ENCODE peak calls at places on chromosomes 1 and 21, in ten cellular contexts. M, Q, S, P, J, L, N, D, G and B are unnamed samples.
A peak's percentile ranks its signal among the peaks of the same experiment; 100 is the strongest.

GRCh38 chr1:28508435-28508754 is 2.6 kb downstream of the RCC1 start:
- DNase-seq in P (no peak), S (no peak), D (peak; percentile 54), M (no peak), L (no peak), G (no peak), J (no peak), Q (no peak), N (no peak), B (no peak)

GRCh38 chr1:184753608-184754478 is 815 bp downstream of the EDEM3 start:
- DNase-seq in Q (peak; percentile 31), D (peak; percentile 59), L (peak; percentile 64), P (no peak), N (peak; percentile 83), M (no peak), G (peak; percentile 78), J (peak; percentile 53), S (no peak), B (peak; percentile 47)

GRCh38 chr1:169462385-169462784 is 23.4 kb downstream of the SLC19A2 start:
- DNase-seq in D (no peak), L (no peak), J (no peak), S (no peak), G (no peak), P (no peak), M (no peak), Q (no peak), N (no peak), B (no peak)

GRCh38 chr21:38894899-38895298 is 89.2 kb downstream of the ETS2 start:
- DNase-seq in Q (no peak), J (no peak), D (no peak), M (no peak), G (no peak), L (no peak), S (no peak), N (no peak), P (no peak), B (no peak)

GRCh38 chr1:236890152-236891056 is 95.3 kb downstream of the MTR start:
- DNase-seq in Q (no peak), S (no peak), M (no peak), P (no peak), D (no peak), L (no peak), N (no peak), J (no peak), G (peak; percentile 95), B (no peak)

GRCh38 chr21:46217511-46218196 is 10.9 kb downstream of the LSS start:
- DNase-seq in S (no peak), P (no peak), M (no peak), D (no peak), L (no peak), J (no peak), N (peak; percentile 60), G (peak; percentile 37), Q (no peak), B (no peak)

GRCh38 chr1:156052862-156053769 is 482 bp downstream of the UBQLN4 start:
- DNase-seq in Q (peak; percentile 56), S (peak; percentile 72), G (peak; percentile 79), D (peak; percentile 80), P (peak; percentile 45), L (peak; percentile 61), J (peak; percentile 78), M (peak; percentile 74), N (peak; percentile 88), B (peak; percentile 91)

GRCh38 chr1:110293601-110294104 is 45.5 kb upstream of the RBM15 start:
- DNase-seq in M (no peak), J (no peak), D (no peak), P (no peak), N (no peak), S (no peak), Q (no peak), L (no peak), G (no peak), B (no peak)

GRCh38 chr1:119179051-119179450 is 38.6 kb upstream of the WARS2 start:
- DNase-seq in L (no peak), J (no peak), G (no peak), S (no peak), P (no peak), Q (no peak), D (no peak), M (no peak), N (no peak), B (no peak)

GRCh38 chr1:221979461-221980032 is 237.7 kb upstream of the DUSP10 start:
- DNase-seq in L (no peak), G (no peak), Q (no peak), J (no peak), N (no peak), S (no peak), P (no peak), D (no peak), M (no peak), B (no peak)

GRCh38 chr1:190022709-190023108 is 455.0 kb downstream of the BRINP3 start:
- DNase-seq in Q (peak; percentile 27), M (no peak), L (no peak), J (no peak), N (no peak), S (no peak), D (no peak), G (no peak), P (peak; percentile 8), B (no peak)

GRCh38 chr1:226370144-226370923 is 37.6 kb downstream of the PARP1 start:
- DNase-seq in G (peak; percentile 19), M (no peak), J (no peak), L (no peak), Q (no peak), P (no peak), D (no peak), N (no peak), S (no peak), B (no peak)

GRCh38 chr1:238982736-238983135 is 403.6 kb upstream of the CHRM3 start:
- DNase-seq in P (no peak), L (no peak), S (no peak), M (no peak), Q (no peak), G (peak; percentile 81), N (no peak), D (no peak), J (no peak), B (no peak)

GRCh38 chr21:29187939-29188338 is 57.5 kb downstream of the MAP3K7CL start:
- DNase-seq in J (no peak), D (no peak), G (no peak), N (peak; percentile 87), S (no peak), P (no peak), Q (peak; percentile 85), M (no peak), L (no peak), B (no peak)

GRCh38 chr1:167524651-167525050 is 6.3 kb upstream of the CD247 start:
- DNase-seq in D (no peak), G (no peak), P (no peak), N (no peak), L (no peak), M (no peak), Q (no peak), J (no peak), S (no peak), B (no peak)

GRCh38 chr1:1429671-1430073 is 5.8 kb upstream of the VWA1 start:
- DNase-seq in P (no peak), S (no peak), Q (no peak), D (no peak), J (no peak), M (no peak), N (no peak), G (no peak), L (no peak), B (no peak)

GRCh38 chr1:43557744-43558245 is 27.1 kb downstream of the PTPRF start:
- DNase-seq in N (no peak), D (no peak), Q (peak; percentile 53), S (no peak), M (no peak), G (peak; percentile 86), L (no peak), P (no peak), J (no peak), B (no peak)

GRCh38 chr1:71072273-71072672 is 8.6 kb downstream of the ZRANB2 start:
- DNase-seq in P (no peak), L (no peak), G (no peak), D (no peak), J (no peak), N (no peak), Q (no peak), S (no peak), M (no peak), B (no peak)

GRCh38 chr1:96538883-96539282 is 182.7 kb upstream of the PTBP2 start:
- DNase-seq in D (no peak), G (no peak), L (no peak), P (no peak), M (no peak), S (no peak), N (no peak), J (no peak), Q (no peak), B (no peak)

GRCh38 chr21:39036581-39036980 is 146.7 kb downstream of the PSMG1 start:
- DNase-seq in S (no peak), N (no peak), J (no peak), M (no peak), P (no peak), L (no peak), D (no peak), Q (no peak), G (no peak), B (no peak)